ENCODE peak calls at places on chromosomes 7 and 10, in seven cellular contexts. One of them, this sample, is unnamed.

GRCh38 chr10:92969151-92969550 is 91.4 kb upstream of the CYP26C1 start:
- DNase-seq in PC-3: no peak
- DNase-seq in A673: no peak
- DNase-seq in GM23338: no peak
- DNase-seq in GM12878: no peak
- DNase-seq in astrocyte: peak
- DNase-seq in H1: no peak
- DNase-seq in this sample: peak

GRCh38 chr7:45267262-45267661 is 109.7 kb downstream of the RAMP3 start:
- DNase-seq in GM12878: no peak
- DNase-seq in H1: no peak
- DNase-seq in A673: no peak
- DNase-seq in astrocyte: no peak
- DNase-seq in PC-3: no peak
- DNase-seq in GM23338: peak
- DNase-seq in this sample: no peak

GRCh38 chr10:47409171-47409865 is 25.2 kb upstream of the ZNF488 start:
- DNase-seq in GM23338: no peak
- DNase-seq in GM12878: no peak
- DNase-seq in A673: no peak
- DNase-seq in PC-3: no peak
- DNase-seq in H1: no peak
- DNase-seq in astrocyte: no peak
- DNase-seq in this sample: no peak

GRCh38 chr7:10721289-10721688 is 252.4 kb upstream of the PHF14 start:
- DNase-seq in H1: no peak
- DNase-seq in PC-3: no peak
- DNase-seq in A673: no peak
- DNase-seq in GM12878: no peak
- DNase-seq in GM23338: no peak
- DNase-seq in astrocyte: no peak
- DNase-seq in this sample: no peak

GRCh38 chr10:130040351-130040750 is 70.3 kb downstream of the C10orf143 start:
- DNase-seq in astrocyte: no peak
- DNase-seq in GM12878: no peak
- DNase-seq in PC-3: no peak
- DNase-seq in GM23338: no peak
- DNase-seq in A673: no peak
- DNase-seq in H1: no peak
- DNase-seq in this sample: no peak

GRCh38 chr7:114921636-114922150 is at the start of gene MDFIC:
- DNase-seq in GM23338: peak
- DNase-seq in PC-3: no peak
- DNase-seq in GM12878: no peak
- DNase-seq in H1: no peak
- DNase-seq in A673: no peak
- DNase-seq in astrocyte: no peak
- DNase-seq in this sample: no peak

GRCh38 chr7:23925088-23925487 is 215.1 kb downstream of the STK31 start:
- DNase-seq in GM12878: no peak
- DNase-seq in A673: no peak
- DNase-seq in PC-3: no peak
- DNase-seq in astrocyte: no peak
- DNase-seq in GM23338: no peak
- DNase-seq in H1: no peak
- DNase-seq in this sample: no peak

GRCh38 chr7:136272934-136273333 is 295.8 kb upstream of the MTPN start:
- DNase-seq in astrocyte: no peak
- DNase-seq in PC-3: no peak
- DNase-seq in H1: no peak
- DNase-seq in GM12878: no peak
- DNase-seq in A673: no peak
- DNase-seq in GM23338: no peak
- DNase-seq in this sample: no peak

GRCh38 chr10:87551324-87551723 is 46.6 kb downstream of the MINPP1 start:
- DNase-seq in astrocyte: peak
- DNase-seq in H1: no peak
- DNase-seq in GM12878: no peak
- DNase-seq in GM23338: no peak
- DNase-seq in PC-3: no peak
- DNase-seq in A673: no peak
- DNase-seq in this sample: no peak

GRCh38 chr10:133335238-133336122 is 1.2 kb downstream of the CALY start:
- DNase-seq in GM12878: no peak
- DNase-seq in A673: peak
- DNase-seq in astrocyte: peak
- DNase-seq in GM23338: peak
- DNase-seq in PC-3: peak
- DNase-seq in H1: no peak
- DNase-seq in this sample: peak

GRCh38 chr7:139674752-139675126 is 103.1 kb downstream of the HIPK2 start:
- DNase-seq in GM12878: no peak
- DNase-seq in A673: no peak
- DNase-seq in PC-3: no peak
- DNase-seq in GM23338: no peak
- DNase-seq in astrocyte: no peak
- DNase-seq in H1: no peak
- DNase-seq in this sample: no peak

GRCh38 chr7:134986363-134987231 is at the start of gene AGBL3:
- DNase-seq in astrocyte: peak
- DNase-seq in GM12878: peak
- DNase-seq in A673: peak
- DNase-seq in GM23338: peak
- DNase-seq in H1: peak
- DNase-seq in PC-3: peak
- DNase-seq in this sample: peak

GRCh38 chr7:145978769-145979168 is 137.8 kb upstream of the CNTNAP2 start:
- DNase-seq in GM23338: no peak
- DNase-seq in A673: no peak
- DNase-seq in GM12878: no peak
- DNase-seq in astrocyte: no peak
- DNase-seq in PC-3: no peak
- DNase-seq in H1: no peak
- DNase-seq in this sample: no peak

GRCh38 chr10:24428410-24428782 is 219.5 kb downstream of the KIAA1217 start:
- DNase-seq in H1: no peak
- DNase-seq in A673: no peak
- DNase-seq in astrocyte: peak
- DNase-seq in GM23338: no peak
- DNase-seq in GM12878: no peak
- DNase-seq in PC-3: peak
- DNase-seq in this sample: peak

GRCh38 chr10:12238821-12239220 is 42.8 kb downstream of the CDC123 start:
- DNase-seq in GM23338: no peak
- DNase-seq in GM12878: no peak
- DNase-seq in A673: no peak
- DNase-seq in H1: no peak
- DNase-seq in astrocyte: no peak
- DNase-seq in PC-3: no peak
- DNase-seq in this sample: no peak

GRCh38 chr7:41058986-41059741 is 643.7 kb downstream of the INHBA start:
- DNase-seq in astrocyte: peak
- DNase-seq in A673: no peak
- DNase-seq in PC-3: peak
- DNase-seq in H1: peak
- DNase-seq in GM12878: no peak
- DNase-seq in GM23338: peak
- DNase-seq in this sample: peak

GRCh38 chr10:79401015-79401921 is 44.2 kb downstream of the ZCCHC24 start:
- DNase-seq in astrocyte: no peak
- DNase-seq in PC-3: no peak
- DNase-seq in A673: no peak
- DNase-seq in GM12878: no peak
- DNase-seq in H1: no peak
- DNase-seq in GM23338: no peak
- DNase-seq in this sample: peak

GRCh38 chr10:117678106-117678505 is 135.6 kb downstream of the EMX2 start:
- DNase-seq in PC-3: peak
- DNase-seq in H1: no peak
- DNase-seq in A673: no peak
- DNase-seq in GM23338: no peak
- DNase-seq in GM12878: no peak
- DNase-seq in astrocyte: no peak
- DNase-seq in this sample: no peak
- TF ChIP-seq EZH2 in PC-3: no peak
- TF ChIP-seq EZH2 in H1: no peak
- TF ChIP-seq EZH2 in A673: no peak
- TF ChIP-seq EZH2 in GM23338: no peak
- TF ChIP-seq EZH2 in GM12878: no peak
- TF ChIP-seq EZH2 in astrocyte: no peak
- TF ChIP-seq EZH2 in this sample: no peak

GRCh38 chr10:55091691-55092328 is 290.8 kb upstream of the PCDH15 start:
- DNase-seq in H1: no peak
- DNase-seq in astrocyte: no peak
- DNase-seq in GM23338: peak
- DNase-seq in A673: peak
- DNase-seq in PC-3: peak
- DNase-seq in GM12878: no peak
- DNase-seq in this sample: no peak
- TF ChIP-seq CTCF in H1: peak
- TF ChIP-seq CTCF in astrocyte: peak
- TF ChIP-seq CTCF in GM23338: peak
- TF ChIP-seq CTCF in A673: peak
- TF ChIP-seq CTCF in PC-3: peak
- TF ChIP-seq CTCF in GM12878: peak
- TF ChIP-seq CTCF in this sample: peak

GRCh38 chr10:100625821-100626220 is 90.1 kb downstream of the HIF1AN start:
- DNase-seq in GM23338: peak
- DNase-seq in A673: no peak
- DNase-seq in H1: peak
- DNase-seq in GM12878: no peak
- DNase-seq in astrocyte: no peak
- DNase-seq in PC-3: no peak
- DNase-seq in this sample: no peak

GRCh38 chr10:100621360-100622205 is 85.8 kb downstream of the HIF1AN start:
- DNase-seq in GM23338: no peak
- DNase-seq in H1: no peak
- DNase-seq in PC-3: no peak
- DNase-seq in astrocyte: no peak
- DNase-seq in GM12878: no peak
- DNase-seq in A673: peak
- DNase-seq in this sample: peak

GRCh38 chr10:100620087-100620835 is 84.5 kb downstream of the HIF1AN start:
- DNase-seq in GM23338: no peak
- DNase-seq in A673: no peak
- DNase-seq in PC-3: no peak
- DNase-seq in GM12878: no peak
- DNase-seq in H1: no peak
- DNase-seq in astrocyte: no peak
- DNase-seq in this sample: no peak

GRCh38 chr10:100623541-100623940 is 87.8 kb downstream of the HIF1AN start:
- DNase-seq in GM12878: no peak
- DNase-seq in H1: no peak
- DNase-seq in PC-3: no peak
- DNase-seq in A673: no peak
- DNase-seq in astrocyte: no peak
- DNase-seq in GM23338: no peak
- DNase-seq in this sample: no peak

DNA sequence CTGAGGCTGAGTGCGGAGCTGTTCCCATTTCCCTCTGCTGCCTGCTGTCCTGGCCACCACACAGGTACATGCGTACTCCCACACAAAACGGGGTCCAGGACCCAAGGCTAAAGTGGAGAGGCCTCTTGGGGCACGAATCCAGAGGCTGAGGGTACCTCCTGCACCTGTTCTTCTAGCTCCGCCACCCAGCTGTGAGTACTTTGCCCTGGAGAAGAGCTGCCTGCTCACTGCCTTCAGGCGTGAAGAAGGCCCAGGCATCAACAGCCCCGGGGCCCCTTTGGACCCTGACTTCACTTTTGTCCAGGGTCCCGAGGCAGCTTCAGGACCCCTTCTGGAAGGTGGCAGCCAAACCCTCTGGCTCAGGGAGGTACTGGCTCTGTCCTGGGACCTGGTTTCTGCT is 88.6 kb downstream of the HIF1AN start:
- DNase-seq in PC-3: no peak
- DNase-seq in GM12878: no peak
- DNase-seq in GM23338: no peak
- DNase-seq in A673: no peak
- DNase-seq in H1: no peak
- DNase-seq in astrocyte: no peak
- DNase-seq in this sample: no peak
- TF ChIP-seq EZH2 in PC-3: no peak
- TF ChIP-seq EZH2 in GM12878: no peak
- TF ChIP-seq EZH2 in GM23338: no peak
- TF ChIP-seq EZH2 in A673: no peak
- TF ChIP-seq EZH2 in H1: no peak
- TF ChIP-seq EZH2 in astrocyte: no peak
- TF ChIP-seq EZH2 in this sample: no peak

GRCh38 chr10:3261921-3262320 is 89.3 kb upstream of the PITRM1 start:
- DNase-seq in H1: no peak
- DNase-seq in GM12878: no peak
- DNase-seq in GM23338: no peak
- DNase-seq in A673: no peak
- DNase-seq in PC-3: no peak
- DNase-seq in astrocyte: peak
- DNase-seq in this sample: no peak

GRCh38 chr10:3263082-3263481 is 90.5 kb upstream of the PITRM1 start:
- DNase-seq in H1: no peak
- DNase-seq in PC-3: no peak
- DNase-seq in GM23338: no peak
- DNase-seq in astrocyte: no peak
- DNase-seq in A673: no peak
- DNase-seq in GM12878: no peak
- DNase-seq in this sample: no peak

GRCh38 chr10:3265081-3265480 is 92.5 kb upstream of the PITRM1 start:
- DNase-seq in H1: no peak
- DNase-seq in GM12878: no peak
- DNase-seq in A673: no peak
- DNase-seq in astrocyte: peak
- DNase-seq in GM23338: no peak
- DNase-seq in PC-3: no peak
- DNase-seq in this sample: peak

GRCh38 chr10:3263747-3264146 is 91.2 kb upstream of the PITRM1 start:
- DNase-seq in astrocyte: no peak
- DNase-seq in GM12878: no peak
- DNase-seq in A673: no peak
- DNase-seq in GM23338: no peak
- DNase-seq in PC-3: no peak
- DNase-seq in H1: no peak
- DNase-seq in this sample: no peak

DNA sequence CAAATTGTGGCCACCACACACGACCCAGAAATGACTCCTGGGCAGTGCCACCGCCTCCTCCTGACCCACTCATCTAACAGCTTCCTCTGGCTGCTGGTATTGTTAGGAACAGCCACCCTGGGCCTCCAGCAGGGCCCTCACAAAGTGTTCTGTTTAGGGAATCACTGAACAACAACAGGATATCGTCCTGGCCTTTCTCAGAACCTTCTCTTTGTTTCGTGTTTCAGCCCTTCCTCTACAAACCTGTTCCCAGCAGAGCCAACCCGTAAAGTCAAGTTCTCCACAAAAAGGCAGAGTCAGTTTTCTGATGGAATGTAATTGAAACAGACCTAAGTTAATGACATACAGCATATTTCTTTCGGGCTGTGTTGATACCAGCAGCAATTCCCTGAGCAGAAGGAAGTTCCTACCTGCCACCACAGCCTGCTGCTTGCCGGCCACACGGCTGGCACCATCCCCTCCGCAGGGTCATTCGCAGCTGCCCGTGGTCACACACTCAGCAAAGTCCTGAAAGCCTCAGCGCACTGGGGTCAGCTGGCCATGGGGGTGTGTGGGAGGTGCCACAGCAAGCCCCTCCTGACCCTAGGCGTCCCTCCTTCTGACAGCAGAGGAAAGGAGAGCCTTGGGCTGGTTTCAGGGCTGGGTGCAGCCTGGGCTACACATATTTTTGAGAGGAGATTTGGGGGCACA is 91.7 kb upstream of the PITRM1 start:
- DNase-seq in GM12878: no peak
- DNase-seq in PC-3: no peak
- DNase-seq in astrocyte: no peak
- DNase-seq in A673: no peak
- DNase-seq in GM23338: no peak
- DNase-seq in H1: no peak
- DNase-seq in this sample: no peak
- TF ChIP-seq CTCF in GM12878: no peak
- TF ChIP-seq CTCF in PC-3: no peak
- TF ChIP-seq CTCF in astrocyte: no peak
- TF ChIP-seq CTCF in A673: no peak
- TF ChIP-seq CTCF in GM23338: no peak
- TF ChIP-seq CTCF in H1: no peak
- TF ChIP-seq CTCF in this sample: no peak

This sample was measured in fibroblast of lung.